ENCODE peak calls at places on chromosomes 12 and 14, in five cellular contexts. U is HCT116, Q is K562, H is HepG2, N is GM12878. O is an unnamed sample.

GRCh38 chr14:28754209-28754985 is 12.2 kb upstream of the FOXG1 start:
- DNase-seq in H (peak; percentile 77), Q (peak; percentile 45), U (no peak), N (peak; percentile 3), O (no peak)

GRCh38 chr14:33569844-33570716 is 380.8 kb downstream of the EGLN3 start:
- DNase-seq in N (no peak), H (no peak), U (no peak), Q (no peak), O (no peak)

GRCh38 chr12:131618303-131618658 is 92.6 kb upstream of the SFSWAP start:
- DNase-seq in N (no peak), U (no peak), H (no peak), Q (peak; percentile 44), O (no peak)

GRCh38 chr14:70821916-70822705 is 12.8 kb upstream of the MAP3K9 start:
- DNase-seq in U (no peak), Q (peak; percentile 14), N (no peak), H (no peak), O (no peak)

GRCh38 chr12:132153501-132154340 is 9.5 kb downstream of the NOC4L start:
- DNase-seq in U (no peak), Q (peak; percentile 71), H (peak; percentile 63), N (peak; percentile 8), O (peak; percentile 85)

GRCh38 chr12:88529531-88530488 is 50.5 kb downstream of the KITLG start:
- DNase-seq in H (no peak), Q (no peak), U (no peak), N (no peak), O (no peak)

GRCh38 chr12:14258468-14258947 is 107.0 kb upstream of the ATF7IP start:
- DNase-seq in N (no peak), H (no peak), U (no peak), Q (no peak), O (no peak)

GRCh38 chr12:118480235-118480634 is 103.9 kb downstream of the SUDS3 start:
- DNase-seq in H (no peak), Q (no peak), U (no peak), N (no peak), O (no peak)

GRCh38 chr14:72544615-72545387 is 349.1 kb downstream of the DPF3 start:
- DNase-seq in N (no peak), H (no peak), Q (no peak), U (no peak), O (peak; percentile 9)

DNA sequence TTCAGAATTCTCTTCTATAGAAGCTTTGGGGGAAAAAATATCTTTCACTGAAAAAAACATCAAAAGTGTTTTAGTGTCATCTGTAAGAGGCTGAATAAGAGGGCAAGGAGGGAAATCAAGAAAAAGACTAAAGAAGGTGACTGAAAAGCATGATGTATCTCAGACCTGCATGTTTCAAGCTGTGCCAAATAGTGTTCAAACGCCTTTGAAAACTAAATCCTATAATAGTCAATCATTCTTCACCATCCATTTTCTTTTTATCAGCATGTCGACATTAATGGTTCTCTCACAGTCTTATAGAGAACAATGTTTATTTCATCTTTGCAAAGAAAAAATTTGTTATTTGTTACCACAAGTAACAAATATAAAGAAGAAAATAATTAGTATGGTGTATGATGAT is 94.4 kb downstream of the CEP128 start:
- DNase-seq in U (no peak), N (no peak), H (no peak), Q (no peak), O (no peak)
- TF ChIP-seq SRF in U (no peak), N (no peak), H (no peak), Q (no peak), O (no peak)

GRCh38 chr12:95836630-95837239 is 22.0 kb upstream of the SNRPF start:
- DNase-seq in Q (no peak), U (no peak), N (no peak), H (no peak), O (no peak)
- TF ChIP-seq RAD21 in Q (no peak), U (no peak), N (no peak), H (no peak), O (no peak)

DNA sequence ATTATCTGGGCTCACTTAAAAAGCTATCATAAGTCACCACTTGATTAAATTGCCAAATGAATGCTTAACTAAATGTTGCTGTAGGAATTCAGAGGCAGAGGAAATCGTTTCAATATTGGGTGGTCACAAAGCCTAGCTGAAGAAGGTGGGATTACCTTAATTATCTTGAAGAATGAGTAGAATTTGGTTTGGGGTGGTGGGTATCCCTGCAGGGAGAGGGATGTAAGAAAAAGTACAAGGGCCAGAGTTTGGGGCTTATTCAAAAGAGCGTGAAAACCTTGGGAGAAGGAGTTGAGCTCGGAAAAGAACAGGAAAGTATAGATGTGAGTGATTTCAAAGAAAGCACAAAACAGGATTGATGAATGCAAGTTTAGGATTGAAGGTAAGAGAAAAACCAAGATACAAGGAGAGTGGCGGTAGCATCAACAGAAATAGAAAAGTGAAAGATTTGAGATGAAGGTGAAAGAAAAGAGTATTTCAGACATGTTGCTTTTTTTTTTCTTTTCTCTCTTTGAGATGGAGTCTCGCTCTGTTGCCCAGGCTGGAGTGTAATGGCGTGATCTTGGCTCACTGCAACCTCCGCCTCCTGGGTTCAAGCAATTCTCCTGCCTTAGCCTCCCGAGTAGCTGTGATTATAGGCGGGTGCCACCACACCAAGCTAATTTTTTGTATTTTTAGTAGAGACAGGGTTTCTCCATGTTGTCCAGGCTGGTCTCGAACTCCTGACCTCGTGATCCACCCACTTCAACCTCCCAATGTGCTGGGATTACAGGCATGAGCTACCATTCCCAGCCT is 1.7 kb downstream of the BRMS1L start:
- DNase-seq in N (no peak), U (no peak), H (no peak), Q (no peak), O (no peak)
- H2AFZ ChIP-seq in N (no peak overlapping the region), U (no peak overlapping the region), H (no peak overlapping the region), Q (no peak overlapping the region), O (no peak overlapping the region)

GRCh38 chr14:105045710-105046326 is 19.4 kb downstream of the GPR132 start:
- DNase-seq in Q (peak; percentile 89), N (no peak), U (peak; percentile 69), H (peak; percentile 58), O (peak; percentile 98)

GRCh38 chr14:105049753-105050550 is 15.3 kb downstream of the GPR132 start:
- DNase-seq in H (no peak), Q (no peak), U (no peak), N (no peak), O (no peak)

GRCh38 chr14:105050551-105050897 is 14.7 kb downstream of the GPR132 start:
- DNase-seq in H (peak; percentile 30), U (peak; percentile 16), N (no peak), Q (peak; percentile 40), O (no peak)

GRCh38 chr14:105046891-105047282 is 18.3 kb downstream of the GPR132 start:
- DNase-seq in Q (no peak), H (no peak), N (no peak), U (no peak), O (no peak)

DNA sequence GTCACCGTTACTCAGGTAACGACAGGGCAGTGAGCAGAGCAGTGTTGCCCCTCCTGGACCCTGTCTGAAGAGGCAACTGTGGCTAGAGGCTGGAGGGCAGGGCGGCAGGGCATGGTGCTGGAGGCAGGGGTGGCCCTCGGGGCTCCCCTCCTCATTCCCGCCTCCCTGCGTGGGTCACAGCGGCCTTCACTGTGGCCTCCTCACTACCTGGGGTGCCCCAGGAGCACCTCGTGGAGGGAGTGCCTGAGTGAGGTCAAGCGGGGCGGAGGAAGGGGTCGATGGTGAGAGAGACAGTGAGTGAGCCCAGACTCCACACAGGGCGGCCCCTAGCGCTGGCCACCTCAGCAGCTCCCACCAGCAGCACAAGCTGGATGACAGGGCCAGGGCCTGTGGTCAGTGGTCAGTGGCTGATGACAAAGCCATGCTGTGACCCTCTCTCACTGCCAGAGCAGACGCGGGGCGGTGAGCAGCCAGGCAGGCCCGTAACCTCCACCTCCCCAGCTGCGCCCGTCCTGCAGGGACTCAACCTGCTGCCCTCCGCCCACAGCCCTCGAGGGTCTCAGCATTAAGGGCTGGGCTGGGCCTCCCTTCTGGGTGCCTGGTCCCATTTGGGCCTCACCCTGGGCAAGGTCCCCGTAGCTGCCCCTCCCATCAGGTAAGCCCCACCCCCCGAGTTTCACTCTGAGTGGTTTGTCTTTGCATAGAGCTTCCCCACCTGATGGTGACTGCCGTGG is 17.8 kb downstream of the GPR132 start:
- DNase-seq in U (no peak), N (no peak), Q (no peak), H (no peak), O (no peak)
- TF ChIP-seq SRF in U (no peak), N (no peak), Q (no peak), H (no peak), O (no peak)

GRCh38 chr14:79568566-79568965 is 642.7 kb downstream of the DIO2 start:
- DNase-seq in U (no peak), H (no peak), Q (no peak), N (no peak), O (no peak)
- TF ChIP-seq RAD21 in U (no peak), H (no peak), Q (no peak), N (no peak), O (no peak)

DNA sequence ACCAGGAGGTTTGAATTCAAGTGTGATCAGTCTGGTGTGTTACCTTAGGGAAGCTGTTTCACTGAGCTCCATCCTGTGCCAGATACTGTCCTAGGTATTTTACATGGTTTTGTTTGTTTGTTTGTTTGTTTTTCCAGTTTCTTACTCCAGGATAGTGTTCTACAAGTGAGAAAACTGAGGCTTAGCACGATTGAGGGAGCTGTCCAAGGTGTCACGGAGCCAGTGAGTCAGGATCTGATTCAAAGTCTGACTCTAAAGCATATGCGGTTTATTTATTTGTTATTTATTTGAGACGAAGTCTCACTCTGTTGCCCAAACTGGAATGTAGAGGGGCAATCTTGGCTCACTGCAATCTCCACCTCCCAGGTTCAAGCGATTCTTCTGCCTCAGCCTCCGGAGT is 79.7 kb upstream of the GNG2 start:
- DNase-seq in H (no peak), N (no peak), U (no peak), Q (no peak), O (no peak)
- H2AFZ ChIP-seq in H (no peak overlapping the region), N (no peak overlapping the region), U (peak overlapping the region; percentile 88), Q (no peak overlapping the region), O (no peak overlapping the region)

GRCh38 chr12:98999569-98999968 is 354.5 kb downstream of the APAF1 start:
- DNase-seq in Q (no peak), N (no peak), U (no peak), H (no peak), O (no peak)
- TF ChIP-seq SRF in Q (no peak), N (no peak), U (no peak), H (no peak), O (no peak)

GRCh38 chr14:93546642-93547041 is 115.9 kb downstream of the UNC79 start:
- DNase-seq in N (no peak), H (no peak), Q (no peak), U (no peak), O (no peak)
- TF ChIP-seq RAD21 in N (no peak), H (no peak), Q (no peak), U (no peak), O (no peak)

GRCh38 chr12:30796508-30796780 is 41.7 kb upstream of the CAPRIN2 start:
- DNase-seq in Q (peak; percentile 36), U (no peak), N (no peak), H (no peak), O (no peak)
- H2AFZ ChIP-seq in Q (peak overlapping the region; percentile 64), U (no peak overlapping the region), N (no peak overlapping the region), H (no peak overlapping the region), O (no peak overlapping the region)

GRCh38 chr12:73815072-73815660 is 722.5 kb upstream of the ATXN7L3B start:
- DNase-seq in U (no peak), Q (no peak), H (no peak), N (no peak), O (no peak)
- TF ChIP-seq SRF in U (no peak), Q (no peak), H (no peak), N (no peak), O (no peak)